ENCODE peak calls at places on chromosomes 2 and 18, in four cellular contexts. R is Panc1, K is fibroblast of mammary gland, V is epithelial cell of esophagus. Z is an unnamed sample.

GRCh38 chr2:75303227-75303626 is 103.9 kb upstream of the TACR1 start:
- DNase-seq in K (no peak), R (no peak), V (no peak), Z (no peak)

GRCh38 chr18:12049983-12050811 is 43.4 kb upstream of the ANKRD62 start:
- DNase-seq in R (no peak), V (no peak), K (no peak), Z (no peak)

GRCh38 chr18:80181642-80182461 is 65.5 kb downstream of the PARD6G start:
- DNase-seq in V (no peak), K (no peak), R (no peak), Z (no peak)

GRCh38 chr18:62206593-62206992 is 19.5 kb downstream of the RELCH start:
- DNase-seq in R (no peak), V (peak; percentile 54), K (no peak), Z (no peak)

GRCh38 chr18:9643549-9643948 is 29.2 kb upstream of the PPP4R1 start:
- DNase-seq in K (peak; percentile 96), R (peak; percentile 85), V (peak; percentile 95), Z (no peak)

GRCh38 chr2:174623106-174623680 is 25.6 kb upstream of the WIPF1 start:
- DNase-seq in R (no peak), K (no peak), V (no peak), Z (no peak)

GRCh38 chr18:24731981-24732380 is 271.5 kb downstream of the HRH4 start:
- DNase-seq in R (no peak), V (peak; percentile 28), K (peak; percentile 38), Z (no peak)

GRCh38 chr2:17643031-17643615 is 102.6 kb downstream of the VSNL1 start:
- DNase-seq in R (peak; percentile 56), K (peak; percentile 98), V (peak; percentile 96), Z (peak; percentile 11)

GRCh38 chr2:100820346-100821254 is 661 bp downstream of the NPAS2 start:
- DNase-seq in K (no peak), R (no peak), V (peak; percentile 83), Z (no peak)

GRCh38 chr2:164061129-164061746 is 325.4 kb upstream of the FIGN start:
- DNase-seq in R (peak; percentile 20), K (peak; percentile 43), V (peak; percentile 48), Z (no peak)

GRCh38 chr18:22391571-22392359 is 25.9 kb downstream of the CTAGE1 start:
- DNase-seq in K (peak; percentile 95), V (peak; percentile 98), R (no peak), Z (no peak)

GRCh38 chr2:15506231-15506819 is 54.8 kb downstream of the NBAS start:
- DNase-seq in K (peak; percentile 30), R (no peak), V (no peak), Z (no peak)

GRCh38 chr18:38007931-38008330 is 442.3 kb upstream of the CELF4 start:
- DNase-seq in K (no peak), V (peak; percentile 44), R (no peak), Z (no peak)

GRCh38 chr2:221085376-221085900 is 486.7 kb downstream of the EPHA4 start:
- DNase-seq in V (no peak), K (peak; percentile 24), R (no peak), Z (no peak)

GRCh38 chr2:201883559-201883958 is 77.2 kb downstream of the CDK15 start:
- DNase-seq in R (no peak), K (no peak), V (no peak), Z (no peak)

GRCh38 chr2:164890533-164890932 is 48.9 kb upstream of the COBLL1 start:
- DNase-seq in V (no peak), R (no peak), K (no peak), Z (no peak)

GRCh38 chr2:217851191-217852020 is 151.4 kb downstream of the TNS1 start:
- DNase-seq in V (peak; percentile 30), R (no peak), K (peak; percentile 76), Z (no peak)

GRCh38 chr2:17799301-17800126 is 16.7 kb upstream of the MSGN1 start:
- DNase-seq in R (no peak), V (no peak), K (no peak), Z (no peak)

GRCh38 chr2:203951366-203951902 is 14.9 kb downstream of the ICOS start:
- DNase-seq in R (no peak), V (no peak), K (no peak), Z (no peak)

GRCh38 chr2:229124126-229124525 is 147.0 kb downstream of the PID1 start:
- DNase-seq in V (no peak), R (no peak), K (no peak), Z (no peak)

GRCh38 chr2:74553892-74554820 is at the start of the genes DOK1 and LOXL3:
- DNase-seq in R (no peak), V (peak; percentile 16), K (peak; percentile 84), Z (peak; percentile 86)

GRCh38 chr2:30764021-30764800 is 43.0 kb downstream of the CAPN13 start:
- DNase-seq in V (no peak), R (no peak), K (no peak), Z (no peak)

GRCh38 chr2:118845843-118846666 is 1.4 kb downstream of the EN1 start:
- DNase-seq in K (no peak), R (no peak), V (no peak), Z (no peak)

GRCh38 chr18:56563568-56563967 is 74.8 kb downstream of the TXNL1 start:
- DNase-seq in R (no peak), K (no peak), V (no peak), Z (no peak)

GRCh38 chr2:72423766-72424165 is 276.1 kb upstream of the CYP26B1 start:
- DNase-seq in V (no peak), R (no peak), K (no peak), Z (no peak)

GRCh38 chr2:162344617-162344950 is 652 bp downstream of the GCA start:
- DNase-seq in R (no peak), K (no peak), V (no peak), Z (no peak)

GRCh38 chr18:46712406-46712805 is 44.4 kb downstream of the ST8SIA5 start:
- DNase-seq in V (no peak), R (no peak), K (peak; percentile 94), Z (no peak)

GRCh38 chr2:213806125-213806726 is 522.0 kb downstream of the SPAG16 start:
- DNase-seq in K (peak; percentile 48), V (peak; percentile 50), R (no peak), Z (no peak)

GRCh38 chr2:132424526-132425121 is 8.0 kb downstream of the GPR39 start:
- DNase-seq in V (peak; percentile 78), K (peak; percentile 67), R (no peak), Z (no peak)

GRCh38 chr18:58045265-58046086 is 1.4 kb downstream of the NEDD4L start:
- DNase-seq in K (no peak), R (no peak), V (peak; percentile 76), Z (peak; percentile 79)

GRCh38 chr2:170848587-170848986 is 31.9 kb downstream of the GAD1 start:
- DNase-seq in R (no peak), V (peak; percentile 24), K (peak; percentile 87), Z (no peak)

GRCh38 chr2:199485732-199486335 is 28.1 kb upstream of the SATB2 start:
- DNase-seq in V (peak; percentile 56), R (no peak), K (peak; percentile 54), Z (no peak)

GRCh38 chr2:36663851-36664715 is 32.4 kb upstream of the VIT start:
- DNase-seq in K (peak; percentile 85), V (peak; percentile 82), R (peak; percentile 74), Z (no peak)

GRCh38 chr2:169039702-169040101 is 8.6 kb upstream of the ABCB11 start:
- DNase-seq in R (no peak), V (no peak), K (no peak), Z (no peak)

DNA sequence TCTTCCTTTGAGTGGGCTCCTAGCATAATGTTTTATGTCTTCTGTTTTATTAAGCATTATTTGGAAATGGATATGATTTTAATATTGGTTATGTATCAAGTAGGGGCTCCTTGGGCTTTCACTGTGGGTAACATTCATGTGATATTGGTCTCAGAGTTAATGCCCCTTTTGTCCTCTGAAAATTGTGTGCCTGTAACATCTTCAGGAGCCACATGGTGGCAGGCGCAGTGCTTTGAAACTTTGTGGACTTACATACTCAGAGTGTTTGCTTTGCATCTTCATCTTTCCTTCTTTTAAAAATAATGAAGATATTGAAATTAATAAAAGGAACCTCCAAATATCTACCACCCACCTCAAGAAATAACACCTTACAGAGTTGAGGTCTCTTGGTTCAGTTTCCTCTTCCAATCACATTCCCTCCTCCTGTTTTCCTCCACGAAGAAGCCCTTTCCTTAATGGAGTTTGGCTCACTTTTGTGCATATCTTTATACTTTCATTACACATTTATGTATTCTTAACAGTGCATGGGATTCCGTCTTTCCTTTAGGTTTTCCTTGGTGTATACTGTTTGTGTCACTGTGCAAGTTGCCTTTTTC is 73.5 kb downstream of the LIMS1 start:
- DNase-seq in V (peak; percentile 58), R (no peak), K (peak; percentile 51), Z (no peak)
- TF ChIP-seq CTCF in V (peak; percentile 84), R (peak; percentile 81), K (peak; percentile 59), Z (peak; percentile 74)

DNA sequence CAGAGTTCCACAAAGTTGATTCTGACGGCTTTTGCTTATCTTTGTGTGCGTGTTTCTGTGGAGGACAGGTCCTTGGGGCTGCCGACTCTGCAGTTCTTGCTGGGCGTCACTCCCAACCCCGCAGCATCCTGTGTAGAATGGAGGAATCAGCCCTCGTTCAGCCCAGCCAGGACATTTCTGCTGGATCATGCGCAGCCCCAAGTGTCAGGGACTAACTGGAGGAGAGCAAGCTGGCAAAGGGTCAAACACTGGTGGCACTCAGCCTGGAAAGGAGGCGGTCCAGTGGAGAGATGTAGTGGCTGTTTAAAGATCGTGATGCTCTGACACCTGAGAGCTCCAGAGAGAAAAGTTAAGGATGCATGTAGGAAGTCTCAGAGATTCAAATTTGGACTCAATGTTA is 63.7 kb upstream of the SH3RF3 start:
- DNase-seq in R (no peak), V (no peak), K (no peak), Z (peak; percentile 61)
- TF ChIP-seq CTCF in R (no peak), V (no peak), K (no peak), Z (no peak)

DNA sequence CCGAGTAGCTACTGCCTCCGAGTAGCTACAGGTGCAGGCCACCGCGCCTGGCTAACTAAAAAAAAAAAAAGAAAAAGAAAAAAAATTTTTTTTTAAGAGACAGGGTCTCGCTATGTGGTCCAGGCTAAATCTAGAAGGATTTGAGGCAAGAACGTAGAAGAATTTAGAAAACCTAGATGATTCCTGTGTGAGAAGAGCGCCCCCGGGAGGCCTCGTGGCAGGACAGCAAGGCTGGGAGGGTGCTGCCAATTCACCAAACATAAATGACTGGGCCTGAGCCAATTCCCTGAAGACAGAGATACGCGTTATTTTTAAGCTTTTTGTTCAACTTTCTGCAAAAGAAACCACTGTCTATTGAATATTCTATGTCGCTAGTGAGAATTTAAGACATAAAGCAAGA is 90.1 kb upstream of the TGFA start:
- DNase-seq in K (peak; percentile 4), V (peak; percentile 71), R (no peak), Z (no peak)
- TF ChIP-seq CTCF in K (peak; percentile 22), V (peak; percentile 73), R (peak; percentile 70), Z (peak; percentile 65)

DNA sequence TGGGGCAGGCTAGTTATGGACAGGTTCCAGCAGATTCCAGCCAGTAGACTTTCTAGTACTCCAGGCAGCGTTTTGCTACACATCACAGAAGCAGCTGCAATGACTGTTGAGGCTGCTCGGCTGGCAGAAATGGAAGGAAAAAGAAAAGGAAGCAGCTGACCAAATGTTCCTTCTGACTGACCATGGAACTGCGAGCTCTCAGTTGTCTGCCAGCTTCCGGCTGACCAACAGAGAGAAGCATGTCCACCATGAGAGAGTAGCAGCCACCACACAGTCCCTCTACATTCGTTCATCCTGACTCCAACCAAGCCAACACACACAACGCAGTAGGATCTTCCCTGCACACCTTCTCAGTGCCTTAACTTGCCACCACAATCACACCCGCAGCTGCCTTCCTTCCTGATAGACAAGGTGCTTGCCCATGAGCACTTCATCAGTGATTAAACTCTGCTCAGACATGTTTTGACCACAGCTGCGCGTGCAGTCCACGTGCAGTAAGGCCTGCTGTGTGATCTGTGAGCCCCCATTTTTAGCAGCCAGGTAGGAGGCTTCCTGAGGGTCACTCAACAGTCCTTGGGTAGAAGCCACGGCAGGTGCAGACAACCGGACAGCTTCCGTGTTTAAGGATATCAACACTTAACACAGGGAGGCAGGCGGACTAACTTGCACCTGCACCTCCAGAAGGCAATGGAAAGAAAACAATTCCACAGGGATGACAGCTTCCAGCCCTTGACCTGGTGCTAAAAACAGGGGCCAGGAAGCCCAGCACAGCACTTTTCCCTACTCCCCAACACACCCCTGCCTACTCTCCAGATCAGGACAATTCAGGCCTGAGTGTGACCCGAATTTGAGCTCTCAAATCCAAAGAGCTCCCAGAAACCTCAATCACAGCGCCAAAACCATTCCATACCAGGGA is 996 bp downstream of the TGFBRAP1 start:
- DNase-seq in V (peak; percentile 80), K (peak; percentile 53), R (no peak), Z (no peak)
- TF ChIP-seq CTCF in V (no peak), K (no peak), R (no peak), Z (no peak)

Z was measured in type B pancreatic cell.